ENCODE peak calls at places on chromosomes 3 and 15, in four cellular contexts. J, G, X and N are unnamed samples.

GRCh38 chr3:39166932-39167532 is 13.6 kb upstream of the CSRNP1 start:
- DNase-seq in J (peak), G (peak), X (peak), N (no peak)

GRCh38 chr15:29570121-29570930 is 251.9 kb downstream of the TJP1 start:
- DNase-seq in G (no peak), X (no peak), J (peak), N (no peak)

GRCh38 chr3:156873906-156874305 is 47.8 kb downstream of the LEKR1 start:
- DNase-seq in X (no peak), J (no peak), G (no peak), N (no peak)

GRCh38 chr3:151015762-151016161 is 43.2 kb upstream of the CLRN1 start:
- DNase-seq in J (peak), X (no peak), G (no peak), N (no peak)

GRCh38 chr3:51391566-51392300 is 648 bp downstream of the RBM15B start:
- DNase-seq in X (peak), G (peak), J (peak), N (no peak)

GRCh38 chr3:50340404-50341329 is at the start of gene RASSF1:
- DNase-seq in J (peak), X (no peak), G (peak), N (no peak)

GRCh38 chr3:129837057-129837631 is 56.4 kb downstream of the TMCC1 start:
- DNase-seq in G (peak), X (no peak), J (peak), N (no peak)

GRCh38 chr3:46375814-46376213 is 5.1 kb downstream of the CCR5 start:
- DNase-seq in G (no peak), X (no peak), J (no peak), N (no peak)

GRCh38 chr3:158846803-158847465 is 45.1 kb downstream of the MFSD1 start:
- DNase-seq in J (no peak), G (no peak), X (no peak), N (no peak)

GRCh38 chr3:121975702-121976302 is 46.2 kb downstream of the ILDR1 start:
- DNase-seq in G (no peak), J (no peak), X (peak), N (no peak)

GRCh38 chr3:197428117-197428761 is 127.5 kb downstream of the BDH1 start:
- DNase-seq in J (peak), X (peak), G (peak), N (peak)

GRCh38 chr3:111194048-111194447 is 122.4 kb downstream of the NECTIN3 start:
- DNase-seq in X (no peak), G (no peak), J (no peak), N (no peak)

GRCh38 chr3:45026038-45026437 is at the start of gene CLEC3B:
- DNase-seq in G (peak), J (peak), X (peak), N (no peak)

GRCh38 chr3:41881233-41881821 is 80.6 kb downstream of the ULK4 start:
- DNase-seq in X (peak), J (peak), G (peak), N (peak)

GRCh38 chr3:171221104-171221503 is 194.6 kb upstream of the SLC2A2 start:
- DNase-seq in G (no peak), X (no peak), J (no peak), N (no peak)

GRCh38 chr15:99696096-99696495 is 37.1 kb downstream of the LYSMD4 start:
- DNase-seq in J (no peak), X (no peak), G (no peak), N (no peak)

GRCh38 chr15:101105059-101105851 is 146.6 kb downstream of the CHSY1 start:
- DNase-seq in G (no peak), J (peak), X (peak), N (no peak)

GRCh38 chr15:29260896-29261295 is 8.7 kb downstream of the NSMCE3 start:
- DNase-seq in X (no peak), G (no peak), J (no peak), N (no peak)

GRCh38 chr15:44159492-44159891 is 35.6 kb downstream of the FRMD5 start:
- DNase-seq in G (no peak), X (no peak), J (no peak), N (no peak)

GRCh38 chr15:44163370-44163769 is 31.7 kb downstream of the FRMD5 start:
- DNase-seq in G (no peak), J (peak), X (no peak), N (no peak)

GRCh38 chr15:44158111-44158510 is 37.0 kb downstream of the FRMD5 start:
- DNase-seq in X (no peak), G (no peak), J (no peak), N (no peak)

GRCh38 chr15:44153352-44153751 is 41.7 kb downstream of the FRMD5 start:
- DNase-seq in X (no peak), J (no peak), G (no peak), N (no peak)

DNA sequence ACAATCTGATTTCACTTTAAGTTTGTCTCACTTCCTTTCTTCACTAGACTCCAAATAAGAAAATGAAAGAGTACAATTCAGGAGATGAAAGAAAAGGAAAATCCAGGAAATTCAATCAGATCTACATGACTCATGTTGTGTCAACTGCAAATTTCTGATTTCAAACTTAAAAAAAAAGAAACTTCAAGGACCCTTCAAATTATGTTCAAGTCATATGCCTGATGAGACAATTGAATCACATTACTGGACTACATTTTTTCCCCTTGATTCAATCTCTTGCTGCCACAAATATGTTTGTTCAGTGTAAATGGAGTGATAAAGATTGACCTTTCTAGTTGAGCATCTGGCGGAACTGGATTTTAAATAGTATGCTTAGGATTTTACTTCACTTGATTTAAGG is 37.4 kb downstream of the FRMD5 start:
- DNase-seq in J (peak), G (peak), X (peak), N (peak)
- H3K27ac ChIP-seq in J (peak), G (peak), X (peak), N (peak)

DNA sequence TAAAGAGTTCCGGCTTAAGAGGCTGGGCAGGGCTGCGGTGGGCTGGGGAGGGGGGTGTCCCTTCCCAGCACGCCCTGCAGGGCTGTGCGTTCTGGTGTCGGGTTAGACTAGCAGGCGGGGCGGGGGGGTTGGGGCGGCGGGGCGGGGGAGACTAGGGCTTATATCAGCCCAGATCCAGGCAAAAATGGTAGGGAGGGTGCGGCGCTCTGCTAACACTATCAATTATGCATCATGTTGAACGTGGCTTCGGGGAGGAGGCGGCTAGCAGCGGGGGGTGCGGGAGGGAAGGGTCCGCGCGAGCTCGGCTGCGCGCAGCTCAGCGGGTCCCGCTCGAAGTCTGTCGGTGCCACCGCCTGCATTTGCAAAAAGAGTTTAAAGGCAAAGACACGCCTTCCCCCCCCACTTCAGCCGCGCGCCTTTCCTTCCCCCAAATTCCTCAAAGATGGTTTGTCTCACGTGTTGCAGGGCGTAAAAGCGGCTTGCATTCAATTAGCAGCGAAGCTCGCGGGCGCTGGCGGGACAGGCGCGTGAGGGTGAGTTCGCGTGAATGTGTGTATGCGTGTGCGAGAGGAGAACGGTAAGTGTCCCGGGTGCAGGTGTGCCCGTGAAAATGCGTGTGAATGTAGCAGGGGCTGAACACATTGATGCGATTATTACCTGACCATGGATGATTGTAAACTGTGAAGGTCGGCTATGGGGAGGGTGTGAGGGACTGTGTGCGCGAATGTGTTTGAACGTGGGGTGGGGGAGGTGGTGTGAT is at the start of gene ISLR2:
- DNase-seq in X (no peak), J (peak), G (no peak), N (no peak)
- TF ChIP-seq EZH2 in X (peak), J (peak), G (peak), N (no peak)

GRCh38 chr3:32844322-32844654 is 26.5 kb downstream of the TRIM71 start:
- DNase-seq in X (no peak), J (no peak), G (no peak), N (no peak)

GRCh38 chr3:32842987-32843386 is 25.2 kb downstream of the TRIM71 start:
- DNase-seq in G (no peak), X (no peak), J (no peak), N (no peak)

GRCh38 chr3:32844914-32845313 is 27.1 kb downstream of the TRIM71 start:
- DNase-seq in J (no peak), G (no peak), X (peak), N (no peak)

GRCh38 chr3:32842531-32842931 is 24.7 kb downstream of the TRIM71 start:
- DNase-seq in J (no peak), G (no peak), X (peak), N (no peak)

GRCh38 chr3:32843504-32844321 is 25.9 kb downstream of the TRIM71 start:
- DNase-seq in X (no peak), J (no peak), G (no peak), N (no peak)
- H3K27ac ChIP-seq in X (peak), J (no peak), G (no peak), N (no peak)

DNA sequence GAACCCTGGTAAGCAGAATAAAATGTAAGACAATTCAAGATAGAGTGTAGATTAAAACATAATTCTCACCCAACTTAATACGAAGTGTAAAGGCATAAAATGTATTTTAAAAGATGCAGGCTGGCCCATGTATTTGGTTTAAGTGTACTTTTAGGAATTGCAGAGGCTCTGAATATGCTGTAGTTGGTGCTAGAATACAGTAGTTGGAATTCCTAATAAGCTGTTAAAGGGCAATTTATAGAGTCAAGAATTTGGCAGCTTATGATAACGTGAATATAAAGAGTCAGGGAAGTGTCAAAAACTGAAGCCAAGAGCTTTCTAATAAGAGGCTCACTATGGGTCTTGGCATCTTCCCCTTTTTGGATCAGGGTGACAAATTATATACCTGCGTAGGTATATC is 36.5 kb downstream of the ADAMTS9 start:
- DNase-seq in X (no peak), J (peak), G (no peak), N (no peak)
- TF ChIP-seq EZH2 in X (no peak), J (no peak), G (no peak), N (no peak)

GRCh38 chr15:81418427-81418826 is 44.4 kb upstream of the TMC3 start:
- DNase-seq in G (no peak), X (no peak), J (no peak), N (no peak)

GRCh38 chr15:81418891-81419290 is 44.9 kb upstream of the TMC3 start:
- DNase-seq in G (no peak), X (no peak), J (no peak), N (no peak)

GRCh38 chr15:81413851-81414250 is 39.8 kb upstream of the TMC3 start:
- DNase-seq in J (no peak), G (no peak), X (no peak), N (no peak)

DNA sequence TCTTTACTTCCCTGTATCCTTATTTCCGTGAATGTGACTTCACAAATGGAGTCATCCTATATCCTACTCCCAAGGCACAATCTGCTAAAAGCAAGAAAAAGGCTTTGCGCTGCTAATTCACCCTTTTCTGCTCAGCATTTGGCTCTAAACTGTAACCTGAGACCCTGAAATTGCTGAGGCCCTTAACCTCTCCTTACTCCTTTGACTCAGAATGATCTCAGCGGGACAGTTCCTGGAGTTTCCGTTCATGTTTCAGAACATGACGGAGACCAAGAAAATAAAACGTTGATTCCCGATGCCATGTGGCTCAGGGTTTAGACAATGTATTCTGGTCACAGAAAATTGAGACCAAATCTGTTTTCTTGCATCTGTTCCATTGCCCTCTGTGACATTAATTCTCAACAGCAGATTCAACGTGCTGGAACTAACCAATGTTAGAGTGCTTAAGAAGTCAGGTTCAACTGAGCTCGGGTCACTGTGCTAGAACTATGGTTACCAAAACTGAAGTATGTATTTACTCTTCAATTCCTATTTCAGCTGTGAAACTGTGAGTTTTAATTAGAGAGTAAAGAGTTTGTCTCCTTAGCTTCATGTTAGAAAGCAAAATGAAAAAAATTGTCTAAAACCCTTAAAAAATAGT is 45.4 kb upstream of the TMC3 start:
- DNase-seq in G (peak), X (peak), J (no peak), N (no peak)
- H3K27ac ChIP-seq in G (no peak), X (peak), J (no peak), N (no peak)